ENCODE peak calls at places on chromosomes 2 and 18, in nine cellular contexts. R is keratinocyte; Q is GM04504; Y is activated naive CD4-positive, alpha-beta T cell; M is Caki2; K is RWPE1; E is H7; D is naive thymus-derived CD8-positive, alpha-beta T cell; X is HCEC 1CT. U is an unnamed sample.

GRCh38 chr18:61817086-61817485 is 75.7 kb downstream of the RNF152 start:
- DNase-seq in R (no peak), Q (no peak), Y (no peak), M (no peak), K (no peak), E (no peak), D (no peak), X (no peak), U (no peak)

GRCh38 chr2:190052307-190052706 is 10.2 kb downstream of the MSTN start:
- DNase-seq in R (peak), Q (no peak), Y (no peak), M (no peak), K (peak), E (no peak), D (no peak), X (no peak), U (no peak)

GRCh38 chr2:68429311-68429826 is 37.7 kb downstream of the FBXO48 start:
- DNase-seq in R (no peak), Q (no peak), Y (no peak), M (no peak), K (no peak), E (no peak), D (no peak), X (no peak), U (no peak)

GRCh38 chr2:20584637-20585321 is 66.1 kb downstream of the HS1BP3 start:
- DNase-seq in R (no peak), Q (peak), Y (no peak), M (no peak), K (peak), E (peak), D (no peak), X (peak), U (peak)

GRCh38 chr2:121748202-121748601 is 7.2 kb upstream of the TSN start:
- DNase-seq in R (no peak), Q (no peak), Y (no peak), M (no peak), K (no peak), E (peak), D (no peak), X (peak), U (no peak)

GRCh38 chr2:25041307-25041927 is 459 bp upstream of the EFR3B start:
- DNase-seq in R (no peak), Q (no peak), Y (no peak), M (no peak), K (peak), E (peak), D (no peak), X (peak), U (no peak)

GRCh38 chr2:55230551-55230950 is 1.5 kb downstream of the CLHC1 start:
- DNase-seq in R (no peak), Q (no peak), Y (no peak), M (no peak), K (no peak), E (no peak), D (no peak), X (no peak), U (no peak)

GRCh38 chr2:109382946-109383345 is 230.8 kb downstream of the SEPTIN10 start:
- DNase-seq in R (no peak), Q (peak), Y (no peak), M (peak), K (peak), E (peak), D (no peak), X (peak), U (no peak)

GRCh38 chr2:224121406-224122067 is 82.5 kb upstream of the SERPINE2 start:
- DNase-seq in R (no peak), Q (no peak), Y (no peak), M (no peak), K (no peak), E (no peak), D (no peak), X (no peak), U (no peak)

GRCh38 chr18:5979176-5979888 is 84.0 kb upstream of the TMEM200C start:
- DNase-seq in R (no peak), Q (no peak), Y (no peak), M (no peak), K (no peak), E (peak), D (no peak), X (no peak), U (no peak)

GRCh38 chr2:239202343-239202742 is 198.5 kb downstream of the HDAC4 start:
- DNase-seq in R (no peak), Q (no peak), Y (no peak), M (no peak), K (no peak), E (no peak), D (no peak), X (no peak), U (no peak)

GRCh38 chr2:74690571-74690970 is 36.5 kb downstream of the SEMA4F start:
- DNase-seq in R (no peak), Q (peak), Y (no peak), M (peak), K (peak), E (peak), D (peak), X (peak), U (peak)

GRCh38 chr2:207475546-207475945 is 54.2 kb upstream of the CREB1 start:
- DNase-seq in R (no peak), Q (no peak), Y (no peak), M (no peak), K (no peak), E (no peak), D (no peak), X (no peak), U (no peak)

GRCh38 chr2:105496271-105496670 is 97.4 kb upstream of the FHL2 start:
- DNase-seq in R (no peak), Q (no peak), Y (no peak), M (no peak), K (no peak), E (no peak), D (no peak), X (no peak), U (no peak)

GRCh38 chr2:57080035-57080434 is 896.2 kb downstream of the CCDC85A start:
- DNase-seq in R (no peak), Q (peak), Y (no peak), M (no peak), K (peak), E (no peak), D (no peak), X (peak), U (peak)

GRCh38 chr2:179562330-179562885 is 297.8 kb upstream of the SESTD1 start:
- DNase-seq in R (no peak), Q (no peak), Y (no peak), M (no peak), K (no peak), E (no peak), D (no peak), X (no peak), U (no peak)

GRCh38 chr2:218028189-218028495 is 25.3 kb upstream of the TNS1 start:
- DNase-seq in R (no peak), Q (no peak), Y (no peak), M (no peak), K (no peak), E (no peak), D (no peak), X (no peak), U (no peak)

GRCh38 chr2:23619941-23620340 is 235.0 kb downstream of the KLHL29 start:
- DNase-seq in R (no peak), Q (no peak), Y (no peak), M (no peak), K (no peak), E (no peak), D (no peak), X (no peak), U (no peak)

GRCh38 chr2:152342259-152343046 is 7.5 kb downstream of the FMNL2 start:
- DNase-seq in R (no peak), Q (no peak), Y (no peak), M (no peak), K (no peak), E (no peak), D (no peak), X (no peak), U (no peak)

GRCh38 chr18:63681449-63682381 is 20.0 kb upstream of the SERPINB3 start:
- DNase-seq in R (no peak), Q (no peak), Y (no peak), M (no peak), K (no peak), E (no peak), D (no peak), X (no peak), U (no peak)

GRCh38 chr2:95345066-95345414 is 47.9 kb downstream of the KCNIP3 start:
- DNase-seq in R (no peak), Q (no peak), Y (no peak), M (no peak), K (no peak), E (no peak), D (no peak), X (no peak), U (no peak)

GRCh38 chr2:127508621-127509034 is 17.7 kb downstream of the IWS1 start:
- DNase-seq in R (peak), Q (peak), Y (no peak), M (peak), K (peak), E (no peak), D (no peak), X (peak), U (peak)

GRCh38 chr2:237511421-237511820 is 24.4 kb downstream of the MLPH start:
- DNase-seq in R (no peak), Q (peak), Y (no peak), M (no peak), K (no peak), E (no peak), D (no peak), X (no peak), U (no peak)

GRCh38 chr2:44562737-44563136 is 201.0 kb downstream of the CAMKMT start:
- DNase-seq in R (no peak), Q (no peak), Y (no peak), M (no peak), K (no peak), E (no peak), D (no peak), X (no peak), U (no peak)

GRCh38 chr2:138201326-138201725 is 237.1 kb downstream of the HNMT start:
- DNase-seq in R (no peak), Q (no peak), Y (no peak), M (no peak), K (no peak), E (no peak), D (no peak), X (no peak), U (no peak)

GRCh38 chr2:216474925-216475670 is 23.5 kb upstream of the RPL37A start:
- DNase-seq in R (no peak), Q (no peak), Y (no peak), M (no peak), K (no peak), E (no peak), D (peak), X (no peak), U (no peak)

GRCh38 chr2:231717281-231718180 is 9.2 kb downstream of the PTMA start:
- DNase-seq in R (no peak), Q (no peak), Y (no peak), M (peak), K (no peak), E (peak), D (no peak), X (peak), U (no peak)

GRCh38 chr2:175309799-175310198 is 128.3 kb upstream of the ATP5MC3 start:
- DNase-seq in R (no peak), Q (no peak), Y (no peak), M (peak), K (peak), E (peak), D (no peak), X (peak), U (no peak)

GRCh38 chr2:109000654-109001600 is 11.9 kb upstream of the EDAR start:
- DNase-seq in R (no peak), Q (no peak), Y (no peak), M (no peak), K (peak), E (no peak), D (no peak), X (no peak), U (no peak)

GRCh38 chr2:189232759-189233406 is 53.3 kb upstream of the COL5A2 start:
- DNase-seq in R (no peak), Q (no peak), Y (no peak), M (no peak), K (no peak), E (no peak), D (no peak), X (peak), U (no peak)

GRCh38 chr2:230068658-230069080 is at the start of gene SLC16A14:
- DNase-seq in R (no peak), Q (no peak), Y (no peak), M (peak), K (peak), E (no peak), D (peak), X (no peak), U (no peak)

GRCh38 chr18:2981212-2981728 is 31.7 kb downstream of the LPIN2 start:
- DNase-seq in R (no peak), Q (no peak), Y (no peak), M (peak), K (peak), E (no peak), D (no peak), X (peak), U (peak)

GRCh38 chr18:12278153-12278764 is 24.1 kb downstream of the CIDEA start:
- DNase-seq in R (no peak), Q (no peak), Y (no peak), M (no peak), K (no peak), E (peak), D (no peak), X (peak), U (no peak)

GRCh38 chr2:221153226-221153625 is 418.9 kb downstream of the EPHA4 start:
- DNase-seq in R (no peak), Q (no peak), Y (no peak), M (no peak), K (no peak), E (no peak), D (no peak), X (no peak), U (no peak)